ENCODE peak calls at places on chromosome 11, in four cellular contexts. One of them, this sample, is unnamed.

GRCh38 chr11:118938491-118939411 is 13.0 kb upstream of the BCL9L start:
- DNase-seq in DMS153: no peak
- DNase-seq in activated CD8-positive, alpha-beta T cell treated with anti-CD3 and anti-CD28 coated beads, Interleukin-2, amount 10 ng/mL, durations not matched to agents 7 days and 5 days: no peak
- DNase-seq in stimulated activated CD4-positive, alpha-beta T cell treated with anti-CD3 and anti-CD28 coated beads, Interleukin-1b, Interleukin-23, amount 100 ng/mL, for 4 hours: no peak
- DNase-seq in this sample: no peak

GRCh38 chr11:63144121-63144520 is at the start of gene SLC22A24:
- DNase-seq in stimulated activated CD4-positive, alpha-beta T cell treated with anti-CD3 and anti-CD28 coated beads, Interleukin-1b, Interleukin-23, amount 100 ng/mL, for 4 hours: no peak
- DNase-seq in activated CD8-positive, alpha-beta T cell treated with anti-CD3 and anti-CD28 coated beads, Interleukin-2, amount 10 ng/mL, durations not matched to agents 7 days and 5 days: no peak
- DNase-seq in DMS153: no peak
- DNase-seq in this sample: no peak

GRCh38 chr11:1160231-1161101 is 2.7 kb downstream of the MUC5AC start:
- DNase-seq in DMS153: no peak
- DNase-seq in stimulated activated CD4-positive, alpha-beta T cell treated with anti-CD3 and anti-CD28 coated beads, Interleukin-1b, Interleukin-23, amount 100 ng/mL, for 4 hours: no peak
- DNase-seq in activated CD8-positive, alpha-beta T cell treated with anti-CD3 and anti-CD28 coated beads, Interleukin-2, amount 10 ng/mL, durations not matched to agents 7 days and 5 days: no peak
- DNase-seq in this sample: peak

GRCh38 chr11:124674571-124674970 is 867 bp downstream of the SPA17 start:
- DNase-seq in activated CD8-positive, alpha-beta T cell treated with anti-CD3 and anti-CD28 coated beads, Interleukin-2, amount 10 ng/mL, durations not matched to agents 7 days and 5 days: no peak
- DNase-seq in stimulated activated CD4-positive, alpha-beta T cell treated with anti-CD3 and anti-CD28 coated beads, Interleukin-1b, Interleukin-23, amount 100 ng/mL, for 4 hours: no peak
- DNase-seq in DMS153: no peak
- DNase-seq in this sample: no peak

GRCh38 chr11:57763568-57763967 is 2.0 kb downstream of the CTNND1 start:
- DNase-seq in stimulated activated CD4-positive, alpha-beta T cell treated with anti-CD3 and anti-CD28 coated beads, Interleukin-1b, Interleukin-23, amount 100 ng/mL, for 4 hours: no peak
- DNase-seq in activated CD8-positive, alpha-beta T cell treated with anti-CD3 and anti-CD28 coated beads, Interleukin-2, amount 10 ng/mL, durations not matched to agents 7 days and 5 days: no peak
- DNase-seq in DMS153: no peak
- DNase-seq in this sample: no peak

GRCh38 chr11:40619631-40620030 is 839.8 kb downstream of the LRRC4C start:
- DNase-seq in stimulated activated CD4-positive, alpha-beta T cell treated with anti-CD3 and anti-CD28 coated beads, Interleukin-1b, Interleukin-23, amount 100 ng/mL, for 4 hours: no peak
- DNase-seq in activated CD8-positive, alpha-beta T cell treated with anti-CD3 and anti-CD28 coated beads, Interleukin-2, amount 10 ng/mL, durations not matched to agents 7 days and 5 days: no peak
- DNase-seq in DMS153: no peak
- DNase-seq in this sample: no peak

GRCh38 chr11:32310218-32310601 is 125.1 kb downstream of the WT1 start:
- DNase-seq in activated CD8-positive, alpha-beta T cell treated with anti-CD3 and anti-CD28 coated beads, Interleukin-2, amount 10 ng/mL, durations not matched to agents 7 days and 5 days: no peak
- DNase-seq in stimulated activated CD4-positive, alpha-beta T cell treated with anti-CD3 and anti-CD28 coated beads, Interleukin-1b, Interleukin-23, amount 100 ng/mL, for 4 hours: no peak
- DNase-seq in DMS153: no peak
- DNase-seq in this sample: no peak

GRCh38 chr11:128472128-128473110 is 114.9 kb downstream of the ETS1 start:
- DNase-seq in activated CD8-positive, alpha-beta T cell treated with anti-CD3 and anti-CD28 coated beads, Interleukin-2, amount 10 ng/mL, durations not matched to agents 7 days and 5 days: peak
- DNase-seq in DMS153: no peak
- DNase-seq in stimulated activated CD4-positive, alpha-beta T cell treated with anti-CD3 and anti-CD28 coated beads, Interleukin-1b, Interleukin-23, amount 100 ng/mL, for 4 hours: peak
- DNase-seq in this sample: no peak

GRCh38 chr11:122559734-122560382 is 95.7 kb upstream of the UBASH3B start:
- DNase-seq in activated CD8-positive, alpha-beta T cell treated with anti-CD3 and anti-CD28 coated beads, Interleukin-2, amount 10 ng/mL, durations not matched to agents 7 days and 5 days: no peak
- DNase-seq in stimulated activated CD4-positive, alpha-beta T cell treated with anti-CD3 and anti-CD28 coated beads, Interleukin-1b, Interleukin-23, amount 100 ng/mL, for 4 hours: no peak
- DNase-seq in DMS153: no peak
- DNase-seq in this sample: no peak

GRCh38 chr11:33263549-33263948 is 6.4 kb downstream of the HIPK3 start:
- DNase-seq in activated CD8-positive, alpha-beta T cell treated with anti-CD3 and anti-CD28 coated beads, Interleukin-2, amount 10 ng/mL, durations not matched to agents 7 days and 5 days: no peak
- DNase-seq in DMS153: no peak
- DNase-seq in stimulated activated CD4-positive, alpha-beta T cell treated with anti-CD3 and anti-CD28 coated beads, Interleukin-1b, Interleukin-23, amount 100 ng/mL, for 4 hours: no peak
- DNase-seq in this sample: no peak

GRCh38 chr11:120471131-120471530 is 40.4 kb upstream of the GRIK4 start:
- DNase-seq in stimulated activated CD4-positive, alpha-beta T cell treated with anti-CD3 and anti-CD28 coated beads, Interleukin-1b, Interleukin-23, amount 100 ng/mL, for 4 hours: no peak
- DNase-seq in activated CD8-positive, alpha-beta T cell treated with anti-CD3 and anti-CD28 coated beads, Interleukin-2, amount 10 ng/mL, durations not matched to agents 7 days and 5 days: no peak
- DNase-seq in DMS153: no peak
- DNase-seq in this sample: no peak

GRCh38 chr11:128103278-128103873 is 484.0 kb downstream of the ETS1 start:
- DNase-seq in DMS153: no peak
- DNase-seq in activated CD8-positive, alpha-beta T cell treated with anti-CD3 and anti-CD28 coated beads, Interleukin-2, amount 10 ng/mL, durations not matched to agents 7 days and 5 days: no peak
- DNase-seq in stimulated activated CD4-positive, alpha-beta T cell treated with anti-CD3 and anti-CD28 coated beads, Interleukin-1b, Interleukin-23, amount 100 ng/mL, for 4 hours: no peak
- DNase-seq in this sample: no peak

GRCh38 chr11:130131957-130132850 is 27.4 kb upstream of the ST14 start:
- DNase-seq in activated CD8-positive, alpha-beta T cell treated with anti-CD3 and anti-CD28 coated beads, Interleukin-2, amount 10 ng/mL, durations not matched to agents 7 days and 5 days: peak
- DNase-seq in stimulated activated CD4-positive, alpha-beta T cell treated with anti-CD3 and anti-CD28 coated beads, Interleukin-1b, Interleukin-23, amount 100 ng/mL, for 4 hours: peak
- DNase-seq in DMS153: peak
- DNase-seq in this sample: no peak

GRCh38 chr11:78379039-78379670 is 38.5 kb downstream of the GAB2 start:
- DNase-seq in activated CD8-positive, alpha-beta T cell treated with anti-CD3 and anti-CD28 coated beads, Interleukin-2, amount 10 ng/mL, durations not matched to agents 7 days and 5 days: no peak
- DNase-seq in DMS153: no peak
- DNase-seq in stimulated activated CD4-positive, alpha-beta T cell treated with anti-CD3 and anti-CD28 coated beads, Interleukin-1b, Interleukin-23, amount 100 ng/mL, for 4 hours: no peak
- DNase-seq in this sample: no peak

GRCh38 chr11:67442504-67443398 is 525 bp downstream of the CORO1B start:
- DNase-seq in DMS153: no peak
- DNase-seq in activated CD8-positive, alpha-beta T cell treated with anti-CD3 and anti-CD28 coated beads, Interleukin-2, amount 10 ng/mL, durations not matched to agents 7 days and 5 days: no peak
- DNase-seq in stimulated activated CD4-positive, alpha-beta T cell treated with anti-CD3 and anti-CD28 coated beads, Interleukin-1b, Interleukin-23, amount 100 ng/mL, for 4 hours: no peak
- DNase-seq in this sample: no peak

GRCh38 chr11:45362636-45363035 is 76.5 kb upstream of the SYT13 start:
- DNase-seq in DMS153: no peak
- DNase-seq in activated CD8-positive, alpha-beta T cell treated with anti-CD3 and anti-CD28 coated beads, Interleukin-2, amount 10 ng/mL, durations not matched to agents 7 days and 5 days: no peak
- DNase-seq in stimulated activated CD4-positive, alpha-beta T cell treated with anti-CD3 and anti-CD28 coated beads, Interleukin-1b, Interleukin-23, amount 100 ng/mL, for 4 hours: no peak
- DNase-seq in this sample: no peak

GRCh38 chr11:14118047-14118446 is 155.5 kb downstream of the SPON1 start:
- DNase-seq in stimulated activated CD4-positive, alpha-beta T cell treated with anti-CD3 and anti-CD28 coated beads, Interleukin-1b, Interleukin-23, amount 100 ng/mL, for 4 hours: no peak
- DNase-seq in DMS153: peak
- DNase-seq in activated CD8-positive, alpha-beta T cell treated with anti-CD3 and anti-CD28 coated beads, Interleukin-2, amount 10 ng/mL, durations not matched to agents 7 days and 5 days: no peak
- DNase-seq in this sample: no peak

GRCh38 chr11:66136752-66137123 is 66.7 kb downstream of the PACS1 start:
- DNase-seq in DMS153: no peak
- DNase-seq in stimulated activated CD4-positive, alpha-beta T cell treated with anti-CD3 and anti-CD28 coated beads, Interleukin-1b, Interleukin-23, amount 100 ng/mL, for 4 hours: no peak
- DNase-seq in activated CD8-positive, alpha-beta T cell treated with anti-CD3 and anti-CD28 coated beads, Interleukin-2, amount 10 ng/mL, durations not matched to agents 7 days and 5 days: no peak
- DNase-seq in this sample: no peak

GRCh38 chr11:8063319-8063718 is 17.7 kb upstream of the TUB start:
- DNase-seq in DMS153: no peak
- DNase-seq in activated CD8-positive, alpha-beta T cell treated with anti-CD3 and anti-CD28 coated beads, Interleukin-2, amount 10 ng/mL, durations not matched to agents 7 days and 5 days: no peak
- DNase-seq in stimulated activated CD4-positive, alpha-beta T cell treated with anti-CD3 and anti-CD28 coated beads, Interleukin-1b, Interleukin-23, amount 100 ng/mL, for 4 hours: no peak
- DNase-seq in this sample: peak

GRCh38 chr11:72553748-72554147 is 119.4 kb upstream of the CLPB start:
- DNase-seq in stimulated activated CD4-positive, alpha-beta T cell treated with anti-CD3 and anti-CD28 coated beads, Interleukin-1b, Interleukin-23, amount 100 ng/mL, for 4 hours: no peak
- DNase-seq in DMS153: no peak
- DNase-seq in activated CD8-positive, alpha-beta T cell treated with anti-CD3 and anti-CD28 coated beads, Interleukin-2, amount 10 ng/mL, durations not matched to agents 7 days and 5 days: peak
- DNase-seq in this sample: no peak

GRCh38 chr11:2802389-2803185 is 83.0 kb downstream of the CDKN1C start:
- DNase-seq in activated CD8-positive, alpha-beta T cell treated with anti-CD3 and anti-CD28 coated beads, Interleukin-2, amount 10 ng/mL, durations not matched to agents 7 days and 5 days: no peak
- DNase-seq in stimulated activated CD4-positive, alpha-beta T cell treated with anti-CD3 and anti-CD28 coated beads, Interleukin-1b, Interleukin-23, amount 100 ng/mL, for 4 hours: no peak
- DNase-seq in DMS153: no peak
- DNase-seq in this sample: peak